ENCODE peak calls at places on chromosomes 5 and 9, in four cellular contexts. Z is IMR-90, A is GM12878, I is HCT116. Q is an unnamed sample.

GRCh38 chr9:108727580-108728056 is 128.2 kb downstream of the ACTL7B start:
- DNase-seq in A (no peak), I (no peak), Z (no peak), Q (peak; percentile 57)

GRCh38 chr5:124743534-124744169 is 2.8 kb downstream of the ZNF608 start:
- DNase-seq in Z (no peak), I (no peak), A (no peak), Q (no peak)

GRCh38 chr9:117704024-117704575 is at the start of gene TLR4:
- DNase-seq in I (no peak), Z (no peak), A (peak; percentile 45), Q (no peak)

GRCh38 chr5:16313761-16314160 is 134.2 kb upstream of the MARCHF11 start:
- DNase-seq in Z (no peak), I (no peak), A (no peak), Q (no peak)

GRCh38 chr9:87213948-87214347 is 266.6 kb upstream of the GAS1 start:
- DNase-seq in A (no peak), Z (peak; percentile 69), I (no peak), Q (no peak)

GRCh38 chr5:73330613-73331012 is 118.0 kb downstream of the FOXD1 start:
- DNase-seq in A (no peak), I (no peak), Z (no peak), Q (no peak)

GRCh38 chr5:142046191-142046590 is 33.4 kb upstream of the GNPDA1 start:
- DNase-seq in I (no peak), Z (no peak), A (no peak), Q (no peak)

GRCh38 chr5:172114875-172115422 is 73.1 kb downstream of the STK10 start:
- DNase-seq in Z (no peak), I (no peak), A (peak; percentile 93), Q (no peak)

GRCh38 chr5:5140051-5141010 is at the start of gene ADAMTS16:
- DNase-seq in I (no peak), A (no peak), Z (no peak), Q (no peak)

GRCh38 chr9:126347911-126348760 is 21.5 kb downstream of the MVB12B start:
- DNase-seq in I (no peak), Z (no peak), A (no peak), Q (no peak)

GRCh38 chr9:88828492-88828974 is 162.7 kb upstream of the S1PR3 start:
- DNase-seq in A (no peak), I (no peak), Z (no peak), Q (no peak)

GRCh38 chr9:132214027-132214622 is 52.3 kb downstream of the NTNG2 start:
- DNase-seq in I (peak; percentile 22), A (no peak), Z (peak; percentile 96), Q (no peak)

GRCh38 chr5:126597156-126597555 is 2.1 kb upstream of the ALDH7A1 start:
- DNase-seq in I (no peak), Z (peak; percentile 91), A (no peak), Q (peak; percentile 83)

GRCh38 chr9:21559402-21560280 is 77.5 kb upstream of the IFNE start:
- DNase-seq in Z (peak; percentile 55), I (no peak), A (no peak), Q (no peak)

GRCh38 chr5:144209421-144209820 is 38.7 kb downstream of the KCTD16 start:
- DNase-seq in Z (no peak), I (no peak), A (no peak), Q (no peak)

GRCh38 chr9:16028516-16028915 is 475.7 kb downstream of the CCDC171 start:
- DNase-seq in I (no peak), A (no peak), Z (peak; percentile 44), Q (no peak)

GRCh38 chr9:113597390-113598241 is 134.1 kb downstream of the RGS3 start:
- DNase-seq in I (no peak), Z (no peak), A (no peak), Q (no peak)

GRCh38 chr9:133135193-133135745 is 14.2 kb upstream of the RALGDS start:
- DNase-seq in A (no peak), Z (peak; percentile 86), I (peak; percentile 90), Q (no peak)

GRCh38 chr5:19564036-19564435 is 424.0 kb downstream of the CDH18 start:
- DNase-seq in A (no peak), Z (no peak), I (no peak), Q (no peak)

GRCh38 chr5:130206686-130207085 is 302.4 kb downstream of the CHSY3 start:
- DNase-seq in A (no peak), Z (no peak), I (no peak), Q (no peak)

GRCh38 chr9:112719292-112719691 is 1.4 kb upstream of the INIP start:
- DNase-seq in Z (no peak), A (no peak), I (no peak), Q (no peak)

GRCh38 chr5:6517494-6517893 is 68.8 kb downstream of the UBE2QL1 start:
- DNase-seq in A (no peak), I (no peak), Z (no peak), Q (no peak)

GRCh38 chr9:19057033-19057432 is 7.8 kb downstream of the RRAGA start:
- DNase-seq in Z (no peak), A (no peak), I (no peak), Q (no peak)

GRCh38 chr9:77215874-77216273 is 38.5 kb downstream of the VPS13A start:
- DNase-seq in Z (peak; percentile 55), A (no peak), I (no peak), Q (peak; percentile 14)

GRCh38 chr9:137461663-137462395 is 2.7 kb upstream of the NSMF start:
- DNase-seq in A (peak; percentile 49), I (peak; percentile 78), Z (no peak), Q (no peak)

GRCh38 chr5:79107020-79107796 is 4.4 kb upstream of the BHMT start:
- DNase-seq in Z (peak; percentile 5), I (no peak), A (no peak), Q (no peak)

GRCh38 chr5:76280494-76280893 is 122.6 kb upstream of the IQGAP2 start:
- DNase-seq in I (no peak), Z (no peak), A (no peak), Q (no peak)

GRCh38 chr5:154193176-154193575 is 2.6 kb downstream of the GALNT10 start:
- DNase-seq in I (no peak), A (no peak), Z (no peak), Q (no peak)
- TF ChIP-seq RAD21 in I (no peak), A (no peak), Z (no peak), Q (no peak)

GRCh38 chr5:157718529-157718928 is 12.7 kb upstream of the THG1L start:
- DNase-seq in I (peak; percentile 19), A (peak; percentile 28), Z (peak; percentile 77), Q (peak; percentile 23)

GRCh38 chr5:157719231-157719630 is 12.0 kb upstream of the THG1L start:
- DNase-seq in A (no peak), Z (no peak), I (no peak), Q (no peak)

GRCh38 chr5:157721159-157721558 is 10.1 kb upstream of the THG1L start:
- DNase-seq in I (no peak), A (no peak), Z (no peak), Q (no peak)
- TF ChIP-seq RAD21 in I (no peak), A (no peak), Z (no peak), Q (no peak)

DNA sequence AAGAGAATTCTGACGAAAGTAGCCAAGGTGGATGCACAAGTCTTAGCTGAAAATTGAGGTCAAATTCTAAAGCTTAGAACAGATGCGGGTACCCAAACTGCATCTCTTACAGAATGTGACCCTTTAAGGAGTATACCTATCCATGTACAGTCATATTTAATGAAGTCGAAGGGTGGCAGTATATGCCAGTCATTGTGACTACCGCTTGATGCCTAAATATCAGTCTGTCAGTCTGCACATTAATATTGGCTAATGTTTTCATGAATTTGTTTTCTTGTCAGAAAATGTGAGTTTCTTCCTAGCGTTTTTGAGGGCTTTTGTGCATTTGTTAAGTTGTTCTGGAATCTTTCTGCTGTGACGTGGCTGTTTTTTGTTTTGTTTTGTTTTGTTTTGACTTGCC is 264.5 kb upstream of the ELAVL2 start:
- DNase-seq in I (no peak), A (no peak), Z (no peak), Q (no peak)
- TF ChIP-seq RAD21 in I (no peak), A (peak; percentile 14), Z (no peak), Q (no peak)

GRCh38 chr5:9617191-9617590 is 13.0 kb downstream of the TAS2R1 start:
- DNase-seq in A (no peak), I (no peak), Z (no peak), Q (no peak)
- TF ChIP-seq RAD21 in A (no peak), I (no peak), Z (no peak), Q (no peak)